ENCODE peak calls at places on chromosomes 16 and 17, in seven cellular contexts. One of them, this sample, is unnamed.

GRCh38 chr17:58368860-58369213 is 16.8 kb upstream of the SUPT4H1 start:
- DNase-seq in endothelial cell: no peak
- DNase-seq in fibroblast of pulmonary artery: no peak
- DNase-seq in HFFc6: no peak
- DNase-seq in GM23338: no peak
- DNase-seq in stimulated activated CD4-positive, alpha-beta T cell treated with anti-CD3 and anti-CD28 coated beads, TNF-alpha, amount 100 ng/mL, for 24 hours: no peak
- DNase-seq in activated CD4-positive, alpha-beta T cell treated with anti-CD3 and anti-CD28 coated beads for 48 hours: no peak
- DNase-seq in this sample: no peak

GRCh38 chr17:44947461-44948314 is at the start of gene KIF18B:
- DNase-seq in activated CD4-positive, alpha-beta T cell treated with anti-CD3 and anti-CD28 coated beads for 48 hours: peak; percentile 96
- DNase-seq in stimulated activated CD4-positive, alpha-beta T cell treated with anti-CD3 and anti-CD28 coated beads, TNF-alpha, amount 100 ng/mL, for 24 hours: peak; percentile 74
- DNase-seq in GM23338: peak; percentile 99
- DNase-seq in fibroblast of pulmonary artery: peak; percentile 96
- DNase-seq in HFFc6: peak; percentile 90
- DNase-seq in endothelial cell: peak; percentile 83
- DNase-seq in this sample: peak; percentile 93

GRCh38 chr16:81873843-81874752 is 95.0 kb downstream of the PLCG2 start:
- DNase-seq in fibroblast of pulmonary artery: peak; percentile 47
- DNase-seq in endothelial cell: peak; percentile 70
- DNase-seq in stimulated activated CD4-positive, alpha-beta T cell treated with anti-CD3 and anti-CD28 coated beads, TNF-alpha, amount 100 ng/mL, for 24 hours: no peak
- DNase-seq in activated CD4-positive, alpha-beta T cell treated with anti-CD3 and anti-CD28 coated beads for 48 hours: peak; percentile 73
- DNase-seq in GM23338: peak; percentile 87
- DNase-seq in HFFc6: peak; percentile 45
- DNase-seq in this sample: peak; percentile 28

GRCh38 chr17:78884148-78884870 is 18.7 kb downstream of the CEP295NL start:
- DNase-seq in stimulated activated CD4-positive, alpha-beta T cell treated with anti-CD3 and anti-CD28 coated beads, TNF-alpha, amount 100 ng/mL, for 24 hours: no peak
- DNase-seq in fibroblast of pulmonary artery: peak; percentile 19
- DNase-seq in activated CD4-positive, alpha-beta T cell treated with anti-CD3 and anti-CD28 coated beads for 48 hours: no peak
- DNase-seq in HFFc6: no peak
- DNase-seq in GM23338: peak; percentile 31
- DNase-seq in endothelial cell: no peak
- DNase-seq in this sample: no peak

GRCh38 chr17:83150369-83151055 is 71.1 kb downstream of the METRNL start:
- DNase-seq in fibroblast of pulmonary artery: no peak
- DNase-seq in stimulated activated CD4-positive, alpha-beta T cell treated with anti-CD3 and anti-CD28 coated beads, TNF-alpha, amount 100 ng/mL, for 24 hours: no peak
- DNase-seq in GM23338: no peak
- DNase-seq in HFFc6: no peak
- DNase-seq in activated CD4-positive, alpha-beta T cell treated with anti-CD3 and anti-CD28 coated beads for 48 hours: no peak
- DNase-seq in endothelial cell: no peak
- DNase-seq in this sample: no peak

GRCh38 chr17:30236297-30236624 is 764 bp upstream of the SLC6A4 start:
- DNase-seq in stimulated activated CD4-positive, alpha-beta T cell treated with anti-CD3 and anti-CD28 coated beads, TNF-alpha, amount 100 ng/mL, for 24 hours: no peak
- DNase-seq in GM23338: no peak
- DNase-seq in fibroblast of pulmonary artery: no peak
- DNase-seq in HFFc6: no peak
- DNase-seq in activated CD4-positive, alpha-beta T cell treated with anti-CD3 and anti-CD28 coated beads for 48 hours: no peak
- DNase-seq in endothelial cell: no peak
- DNase-seq in this sample: no peak

GRCh38 chr17:56983380-56983779 is 5.4 kb downstream of the SCPEP1 start:
- DNase-seq in GM23338: no peak
- DNase-seq in stimulated activated CD4-positive, alpha-beta T cell treated with anti-CD3 and anti-CD28 coated beads, TNF-alpha, amount 100 ng/mL, for 24 hours: no peak
- DNase-seq in activated CD4-positive, alpha-beta T cell treated with anti-CD3 and anti-CD28 coated beads for 48 hours: no peak
- DNase-seq in endothelial cell: no peak
- DNase-seq in HFFc6: no peak
- DNase-seq in fibroblast of pulmonary artery: no peak
- DNase-seq in this sample: no peak

GRCh38 chr17:20122236-20122879 is 113.2 kb downstream of the SPECC1 start:
- DNase-seq in GM23338: no peak
- DNase-seq in stimulated activated CD4-positive, alpha-beta T cell treated with anti-CD3 and anti-CD28 coated beads, TNF-alpha, amount 100 ng/mL, for 24 hours: no peak
- DNase-seq in endothelial cell: no peak
- DNase-seq in activated CD4-positive, alpha-beta T cell treated with anti-CD3 and anti-CD28 coated beads for 48 hours: no peak
- DNase-seq in fibroblast of pulmonary artery: no peak
- DNase-seq in HFFc6: no peak
- DNase-seq in this sample: no peak

GRCh38 chr17:43570518-43570928 is 24.4 kb upstream of the ETV4 start:
- DNase-seq in GM23338: no peak
- DNase-seq in activated CD4-positive, alpha-beta T cell treated with anti-CD3 and anti-CD28 coated beads for 48 hours: peak; percentile 53
- DNase-seq in HFFc6: peak; percentile 89
- DNase-seq in stimulated activated CD4-positive, alpha-beta T cell treated with anti-CD3 and anti-CD28 coated beads, TNF-alpha, amount 100 ng/mL, for 24 hours: no peak
- DNase-seq in fibroblast of pulmonary artery: no peak
- DNase-seq in endothelial cell: no peak
- DNase-seq in this sample: no peak